ENCODE peak calls at places on chromosomes 3 and 15, in four cellular contexts. Q is GM10248, G is ovary, K is LHCN-M2. F is an unnamed sample.

GRCh38 chr3:79421273-79421672 is 346.5 kb downstream of the ROBO1 start:
- DNase-seq in Q (no peak), G (no peak), K (peak), F (no peak)

GRCh38 chr3:53845103-53845880 is 927 bp downstream of the CHDH start:
- DNase-seq in Q (peak), G (peak), K (no peak), F (peak)

GRCh38 chr3:112446343-112446742 is 52.9 kb downstream of the BTLA start:
- DNase-seq in Q (no peak), G (no peak), K (peak), F (no peak)

GRCh38 chr15:65171428-65171827 is 13.7 kb downstream of the CLPX start:
- DNase-seq in Q (no peak), G (no peak), K (no peak), F (no peak)

GRCh38 chr3:39275052-39275451 is 4.8 kb downstream of the CX3CR1 start:
- DNase-seq in Q (no peak), G (no peak), K (no peak), F (no peak)

GRCh38 chr3:170043506-170043905 is 5.7 kb downstream of the GPR160 start:
- DNase-seq in Q (no peak), G (no peak), K (no peak), F (no peak)

GRCh38 chr3:74443102-74443501 is 171.4 kb downstream of the CNTN3 start:
- DNase-seq in Q (no peak), G (no peak), K (no peak), F (no peak)

GRCh38 chr3:126081618-126082333 is 2.1 kb downstream of the SLC41A3 start:
- DNase-seq in Q (no peak), G (no peak), K (peak), F (peak)

GRCh38 chr3:188416041-188416440 is 262.1 kb downstream of the LPP start:
- DNase-seq in Q (no peak), G (no peak), K (no peak), F (no peak)

GRCh38 chr3:122681294-122682015 is 816 bp downstream of the PARP14 start:
- DNase-seq in Q (no peak), G (no peak), K (no peak), F (no peak)

GRCh38 chr3:43176666-43177065 is 70.8 kb upstream of the POMGNT2 start:
- DNase-seq in Q (no peak), G (no peak), K (no peak), F (no peak)

GRCh38 chr3:74844428-74844827 is 230.0 kb upstream of the CNTN3 start:
- DNase-seq in Q (no peak), G (no peak), K (no peak), F (no peak)

F was measured in RPMI8226.